ENCODE peak calls at places on chromosomes 7 and 10, in eight cellular contexts. W, U, P, V, K, C, E and R are unnamed samples.

GRCh38 chr7:27102578-27103442 is at the start of gene HOXA2:
- DNase-seq in W (no peak), U (no peak), P (no peak), V (peak), K (no peak), C (no peak), E (no peak), R (peak)

GRCh38 chr10:86673827-86674581 is 5.7 kb downstream of the LDB3 start:
- DNase-seq in W (no peak), U (no peak), P (no peak), V (no peak), K (peak), C (no peak), E (no peak), R (no peak)

GRCh38 chr7:148886844-148887243 is 2.8 kb upstream of the EZH2 start:
- DNase-seq in W (no peak), U (no peak), P (no peak), V (no peak), K (no peak), C (no peak), E (no peak), R (no peak)

GRCh38 chr10:49149881-49150280 is 16.1 kb upstream of the FAM170B start:
- DNase-seq in W (no peak), U (no peak), P (no peak), V (no peak), K (no peak), C (no peak), E (no peak), R (no peak)

GRCh38 chr10:21166557-21167287 is 269.6 kb upstream of the NEBL start:
- DNase-seq in W (peak), U (no peak), P (no peak), V (no peak), K (no peak), C (no peak), E (no peak), R (peak)

GRCh38 chr10:62584216-62584615 is 210.0 kb downstream of the ZNF365 start:
- DNase-seq in W (no peak), U (no peak), P (no peak), V (no peak), K (no peak), C (no peak), E (no peak), R (peak)

GRCh38 chr10:49177391-49178355 is 10.5 kb downstream of the TMEM273 start:
- DNase-seq in W (peak), U (peak), P (peak), V (no peak), K (no peak), C (no peak), E (peak), R (peak)

GRCh38 chr7:93601363-93601762 is 26.8 kb upstream of the CALCR start:
- DNase-seq in W (peak), U (no peak), P (no peak), V (no peak), K (no peak), C (no peak), E (no peak), R (no peak)

GRCh38 chr10:24209421-24209770 is 458 bp downstream of the KIAA1217 start:
- DNase-seq in W (no peak), U (no peak), P (peak), V (peak), K (no peak), C (no peak), E (no peak), R (peak)